ENCODE peak calls at places on chromosome 2, in eight cellular contexts. H is Peyer's patch; M is Jurkat, Clone E6-1; V is left ventricle myocardium inferior; N is heart right ventricle; D is prostate gland; U is IMR-90; C is skeletal muscle cell. S is an unnamed sample.

GRCh38 chr2:144801766-144802165 is 281.8 kb upstream of the ZEB2 start:
- DNase-seq in H (no peak), M (no peak), V (no peak), N (no peak), D (no peak), U (peak), C (peak), S (peak)

GRCh38 chr2:176158855-176159677 is 2.0 kb downstream of the HOXD3 start:
- DNase-seq in H (no peak), M (no peak), V (no peak), N (no peak), D (no peak), U (no peak), C (no peak), S (no peak)

GRCh38 chr2:105376789-105377231 is 22.0 kb downstream of the FHL2 start:
- DNase-seq in H (no peak), M (no peak), V (no peak), N (no peak), D (no peak), U (peak), C (peak), S (peak)

GRCh38 chr2:237627463-237628321 is at the start of gene LRRFIP1:
- DNase-seq in H (no peak), M (no peak), V (peak), N (no peak), D (no peak), U (no peak), C (no peak), S (no peak)

GRCh38 chr2:166627893-166628292 is 133.8 kb upstream of the SCN7A start:
- DNase-seq in H (no peak), M (no peak), V (no peak), N (no peak), D (no peak), U (peak), C (no peak), S (no peak)

GRCh38 chr2:167935803-167936110 is 311.6 kb downstream of the STK39 start:
- DNase-seq in H (no peak), M (no peak), V (no peak), N (no peak), D (no peak), U (no peak), C (no peak), S (no peak)

GRCh38 chr2:118854507-118855300 is 7.3 kb upstream of the EN1 start:
- DNase-seq in H (no peak), M (no peak), V (no peak), N (no peak), D (no peak), U (no peak), C (no peak), S (no peak)

GRCh38 chr2:119240311-119241204 is 16.9 kb downstream of the STEAP3 start:
- DNase-seq in H (no peak), M (no peak), V (peak), N (peak), D (peak), U (peak), C (no peak), S (peak)

GRCh38 chr2:17249249-17249648 is 269.0 kb downstream of the RAD51AP2 start:
- DNase-seq in H (no peak), M (no peak), V (no peak), N (no peak), D (no peak), U (no peak), C (no peak), S (no peak)

GRCh38 chr2:66198873-66199272 is 236.1 kb upstream of the MEIS1 start:
- DNase-seq in H (no peak), M (no peak), V (no peak), N (no peak), D (no peak), U (no peak), C (no peak), S (no peak)

GRCh38 chr2:26001743-26002341 is 19.5 kb upstream of the KIF3C start:
- DNase-seq in H (peak), M (no peak), V (peak), N (peak), D (peak), U (peak), C (no peak), S (peak)

GRCh38 chr2:57181315-57182038 is 865.1 kb upstream of the VRK2 start:
- DNase-seq in H (no peak), M (no peak), V (no peak), N (no peak), D (no peak), U (peak), C (no peak), S (peak)

GRCh38 chr2:52327641-52328040 is 1295.7 kb upstream of the NRXN1 start:
- DNase-seq in H (no peak), M (no peak), V (no peak), N (no peak), D (no peak), U (no peak), C (no peak), S (no peak)

GRCh38 chr2:81077396-81077795 is 772.8 kb upstream of the LRRTM1 start:
- DNase-seq in H (no peak), M (no peak), V (no peak), N (no peak), D (no peak), U (no peak), C (no peak), S (no peak)

GRCh38 chr2:64325852-64326577 is 127.9 kb upstream of the LGALSL start:
- DNase-seq in H (peak), M (peak), V (no peak), N (no peak), D (no peak), U (no peak), C (no peak), S (no peak)

GRCh38 chr2:64859208-64860161 is 129.7 kb upstream of the SLC1A4 start:
- DNase-seq in H (peak), M (no peak), V (peak), N (peak), D (peak), U (peak), C (peak), S (peak)

GRCh38 chr2:24026233-24026632 is 16.3 kb downstream of the MFSD2B start:
- DNase-seq in H (no peak), M (peak), V (no peak), N (no peak), D (no peak), U (no peak), C (no peak), S (no peak)

GRCh38 chr2:54803783-54804758 is 80.6 kb downstream of the EML6 start:
- DNase-seq in H (no peak), M (peak), V (no peak), N (no peak), D (no peak), U (no peak), C (no peak), S (no peak)

GRCh38 chr2:164917296-164917903 is 37.9 kb downstream of the SLC38A11 start:
- DNase-seq in H (peak), M (no peak), V (peak), N (peak), D (peak), U (peak), C (no peak), S (peak)

GRCh38 chr2:50746526-50746925 is 285.4 kb downstream of the NRXN1 start:
- DNase-seq in H (no peak), M (no peak), V (no peak), N (no peak), D (no peak), U (peak), C (no peak), S (peak)

GRCh38 chr2:121298476-121298875 is 13.5 kb upstream of the TFCP2L1 start:
- DNase-seq in H (peak), M (no peak), V (no peak), N (no peak), D (no peak), U (no peak), C (no peak), S (no peak)

GRCh38 chr2:153074207-153074606 is 355.8 kb downstream of the ARL6IP6 start:
- DNase-seq in H (no peak), M (no peak), V (no peak), N (no peak), D (no peak), U (no peak), C (no peak), S (no peak)

GRCh38 chr2:100542418-100542817 is 20.4 kb upstream of the PDCL3 start:
- DNase-seq in H (no peak), M (no peak), V (no peak), N (no peak), D (no peak), U (no peak), C (no peak), S (no peak)

GRCh38 chr2:6986894-6987487 is 69.8 kb downstream of the RNF144A start:
- DNase-seq in H (no peak), M (no peak), V (no peak), N (no peak), D (no peak), U (no peak), C (no peak), S (peak)

DNA sequence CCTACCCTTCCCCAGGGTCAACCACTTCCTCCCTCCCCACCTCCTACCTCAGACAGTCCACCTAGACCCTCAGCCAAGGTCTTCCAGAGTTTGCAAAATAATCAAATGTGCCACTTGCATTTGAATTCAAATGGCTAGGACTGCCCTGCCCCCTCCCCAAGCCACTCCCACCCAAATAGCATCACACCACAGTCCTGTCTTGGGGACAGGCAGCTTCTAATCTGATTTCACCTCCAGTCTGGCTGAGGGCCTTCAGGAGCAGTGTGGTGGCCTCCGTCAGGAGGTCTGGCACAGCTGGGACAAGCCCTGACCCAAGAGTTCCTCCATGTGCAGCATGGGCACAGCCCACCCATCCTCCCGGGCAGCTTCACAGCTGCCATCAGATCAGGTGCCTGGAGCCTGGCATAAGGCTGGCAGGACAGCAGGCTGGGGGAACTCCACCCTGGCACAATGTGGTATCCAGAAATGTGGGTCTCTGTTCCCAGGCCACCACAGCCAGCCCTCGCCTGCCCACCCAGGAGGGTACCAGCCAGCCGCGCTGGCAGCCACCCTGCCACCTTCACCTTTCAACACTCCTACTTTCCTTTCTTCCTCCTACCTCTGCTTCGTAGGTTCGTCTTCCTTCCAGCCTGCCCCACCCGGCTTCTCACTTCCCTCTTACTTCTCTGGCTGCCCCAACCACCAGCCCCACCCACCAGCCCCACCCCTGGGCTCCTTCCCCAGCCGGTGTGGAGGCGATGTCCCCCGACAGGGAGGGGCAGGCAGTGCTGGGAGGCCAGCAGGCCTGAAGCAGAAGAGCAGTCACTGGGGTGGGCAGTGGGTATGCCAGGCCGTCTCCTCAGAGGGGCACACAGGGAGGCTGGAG is at the start of gene CAPG:
- DNase-seq in H (peak), M (no peak), V (peak), N (no peak), D (peak), U (no peak), C (no peak), S (no peak)
- H3K4me3 ChIP-seq in H (peak), M (peak), V (peak), N (no peak), D (no peak), U (no peak), C (no peak), S (no peak)

GRCh38 chr2:68214381-68214780 is 38.0 kb downstream of the PPP3R1 start:
- DNase-seq in H (no peak), M (no peak), V (no peak), N (no peak), D (no peak), U (no peak), C (no peak), S (no peak)

GRCh38 chr2:68222287-68222686 is 30.0 kb downstream of the PPP3R1 start:
- DNase-seq in H (no peak), M (no peak), V (no peak), N (no peak), D (no peak), U (no peak), C (no peak), S (no peak)

GRCh38 chr2:68216454-68217310 is 35.6 kb downstream of the PPP3R1 start:
- DNase-seq in H (no peak), M (no peak), V (no peak), N (no peak), D (peak), U (peak), C (no peak), S (no peak)

GRCh38 chr2:68217729-68218128 is 34.6 kb downstream of the PPP3R1 start:
- DNase-seq in H (no peak), M (no peak), V (no peak), N (no peak), D (no peak), U (no peak), C (no peak), S (no peak)

GRCh38 chr2:68218343-68218901 is 33.9 kb downstream of the PPP3R1 start:
- DNase-seq in H (no peak), M (no peak), V (no peak), N (no peak), D (no peak), U (no peak), C (no peak), S (no peak)
- H3K4me3 ChIP-seq in H (no peak), M (no peak), V (no peak), N (no peak), D (no peak), U (no peak), C (no peak), S (no peak)

DNA sequence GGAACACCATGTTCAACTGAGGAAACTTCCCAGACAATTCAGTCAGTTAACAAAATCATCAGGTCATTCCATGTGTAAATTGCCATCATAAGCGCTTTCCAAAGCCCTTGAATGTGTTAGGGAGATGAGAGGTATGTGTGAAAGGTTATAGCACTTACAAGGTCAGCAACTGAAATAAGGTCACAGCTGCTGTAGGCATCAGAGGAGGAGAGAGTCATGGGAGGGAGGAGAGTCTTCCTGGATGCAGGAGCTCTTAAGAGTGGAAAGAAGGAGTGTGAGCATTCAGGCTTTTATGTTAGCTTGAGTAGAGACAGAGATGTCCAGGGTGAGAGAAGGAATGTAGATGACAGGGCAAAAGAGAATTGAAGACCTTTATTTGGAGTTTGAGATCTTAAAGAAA is 67.0 kb downstream of the CAB39 start:
- DNase-seq in H (no peak), M (no peak), V (no peak), N (no peak), D (no peak), U (no peak), C (no peak), S (no peak)
- H3K4me3 ChIP-seq in H (no peak), M (no peak), V (no peak), N (no peak), D (no peak), U (no peak), C (no peak), S (no peak)

GRCh38 chr2:126971481-126972271 is 73.0 kb downstream of the TEX51 start:
- DNase-seq in H (peak), M (peak), V (peak), N (peak), D (peak), U (peak), C (no peak), S (peak)
- H3K4me3 ChIP-seq in H (peak), M (peak), V (peak), N (peak), D (peak), U (peak), C (peak), S (peak)

GRCh38 chr2:217106650-217107014 is 246.8 kb upstream of the TNP1 start:
- DNase-seq in H (no peak), M (no peak), V (no peak), N (no peak), D (no peak), U (peak), C (no peak), S (peak)
- H3K4me3 ChIP-seq in H (no peak), M (no peak), V (no peak), N (no peak), D (no peak), U (no peak), C (no peak), S (no peak)

DNA sequence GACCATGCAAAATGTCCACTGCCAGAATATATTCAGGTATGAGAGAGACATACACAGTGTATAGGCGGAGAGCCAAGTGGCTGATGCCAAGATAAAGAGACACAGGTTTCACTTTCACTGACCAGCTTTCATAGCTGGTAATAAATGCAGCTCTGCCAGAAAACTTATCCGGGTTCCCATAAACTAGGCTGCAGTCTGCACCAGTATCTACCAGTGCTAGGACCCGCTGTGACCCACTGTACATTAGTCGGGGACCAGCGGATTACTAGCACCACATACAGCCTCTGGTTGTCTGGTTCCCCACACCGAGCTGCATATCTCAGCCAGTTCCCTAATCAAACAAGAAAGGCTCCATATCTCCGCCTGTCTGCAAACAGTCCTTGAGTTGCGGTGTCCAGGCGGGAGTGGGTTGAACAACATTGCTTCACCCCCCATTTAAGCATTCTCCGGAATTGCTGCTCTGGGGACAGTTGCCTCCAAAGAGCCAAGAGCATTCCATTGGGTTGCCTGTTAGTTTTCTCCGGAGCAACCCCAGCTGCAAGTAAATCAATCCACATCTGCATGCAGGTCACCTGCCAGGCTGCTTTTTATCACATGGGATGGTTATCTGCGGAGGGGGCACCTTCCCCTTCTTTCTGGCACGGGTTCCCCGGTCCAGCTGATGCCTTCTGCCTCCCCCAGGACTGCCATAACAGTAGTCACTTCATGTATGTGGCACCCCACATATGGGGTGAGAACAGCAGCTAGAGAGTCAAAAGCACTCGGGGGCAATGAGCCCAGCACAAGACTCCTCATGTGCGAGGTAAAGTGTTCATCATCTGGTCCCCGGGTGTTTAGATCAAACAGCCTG is 18.0 kb upstream of the KLHL23 start:
- DNase-seq in H (peak), M (no peak), V (no peak), N (no peak), D (peak), U (peak), C (no peak), S (peak)
- H3K4me3 ChIP-seq in H (no peak), M (no peak), V (no peak), N (peak), D (peak), U (no peak), C (no peak), S (no peak)

GRCh38 chr2:85259101-85259590 is 68.6 kb downstream of the TGOLN2 start:
- DNase-seq in H (no peak), M (no peak), V (no peak), N (no peak), D (no peak), U (peak), C (no peak), S (peak)
- H3K4me3 ChIP-seq in H (no peak), M (no peak), V (no peak), N (no peak), D (no peak), U (no peak), C (no peak), S (no peak)

DNA sequence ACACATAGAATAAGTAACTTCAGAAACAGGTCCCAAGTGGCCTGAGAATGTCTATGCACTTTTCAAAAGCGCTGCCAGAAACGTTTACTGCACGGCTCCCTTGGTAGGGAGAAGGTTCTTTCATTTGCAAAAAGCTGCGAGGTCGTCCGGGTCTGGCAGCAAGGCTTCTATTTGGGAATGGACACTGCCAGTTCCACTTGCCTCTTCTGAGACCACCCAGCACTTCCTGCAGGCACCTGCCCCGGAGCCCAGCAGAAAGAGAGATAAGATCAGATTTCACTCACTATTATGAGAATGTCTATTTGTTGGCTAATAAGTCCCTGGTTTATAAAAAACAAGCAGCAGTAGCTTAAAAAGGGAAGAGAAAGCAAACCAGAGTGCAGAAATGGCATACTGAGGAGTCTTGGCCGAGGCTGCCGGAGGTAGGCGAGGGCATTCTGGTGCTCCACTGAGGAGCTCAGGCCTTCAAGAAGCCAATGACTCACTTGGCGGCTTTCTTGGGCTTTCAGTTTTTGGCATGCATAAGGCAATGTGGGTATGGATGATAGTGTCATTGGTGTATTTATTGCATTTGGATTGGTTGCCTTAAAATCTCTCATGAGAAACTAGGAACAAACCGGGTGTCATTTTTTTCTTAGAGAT is 119.4 kb upstream of the ARL5A start:
- DNase-seq in H (no peak), M (no peak), V (no peak), N (no peak), D (peak), U (no peak), C (no peak), S (peak)
- H3K4me3 ChIP-seq in H (no peak), M (no peak), V (peak), N (peak), D (peak), U (no peak), C (no peak), S (no peak)

DNA sequence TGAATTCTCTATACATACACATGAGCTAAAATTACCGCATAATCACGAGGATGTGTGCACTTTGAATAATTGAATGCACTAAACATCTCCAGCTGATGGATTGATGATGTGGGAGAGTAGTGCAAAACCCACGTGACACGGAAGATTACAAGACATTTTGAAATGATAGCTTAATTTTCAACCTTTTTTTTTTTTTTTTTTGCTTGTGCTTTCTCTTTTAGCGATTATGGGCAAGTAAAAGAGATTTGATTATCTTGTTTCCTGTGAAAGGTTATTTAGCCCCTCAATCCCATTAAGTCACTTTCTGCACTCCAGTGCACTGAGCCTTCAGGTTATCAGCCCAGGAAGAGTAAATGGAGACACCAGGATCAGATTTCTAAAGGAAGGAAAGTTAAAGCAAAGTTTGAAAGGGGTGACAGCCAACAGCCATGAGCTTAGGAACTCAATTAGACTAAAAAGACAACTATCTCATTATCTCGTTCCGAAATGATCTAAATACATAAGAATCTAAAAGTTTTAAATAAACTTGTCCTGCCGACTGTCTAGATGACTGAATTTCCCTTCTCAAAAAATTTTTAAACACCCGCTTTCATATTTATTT is 81.6 kb downstream of the CDK15 start:
- DNase-seq in H (no peak), M (no peak), V (no peak), N (no peak), D (no peak), U (peak), C (no peak), S (no peak)
- H3K4me3 ChIP-seq in H (no peak), M (no peak), V (peak), N (peak), D (no peak), U (peak), C (no peak), S (peak)